ENCODE peak calls at places on chromosomes 5 and 9, in six cellular contexts. O is prostate gland, K is uterus, G is breast epithelium, J is H9, B is cardiac muscle cell. M is an unnamed sample. For H3K4me1, the result is how much of the 10 kb centered on the place peaks cover.

GRCh38 chr5:145180341-145180740 is 654.8 kb downstream of the PRELID2 start:
- DNase-seq in O (no peak), K (no peak), G (no peak), J (no peak), B (no peak), M (no peak)

GRCh38 chr5:81495286-81495685 is 101.4 kb upstream of the ACOT12 start:
- DNase-seq in O (no peak), K (no peak), G (no peak), J (no peak), B (no peak), M (no peak)

GRCh38 chr9:108913391-108913790 is 20.5 kb downstream of the ELP1 start:
- DNase-seq in O (no peak), K (no peak), G (no peak), J (no peak), B (no peak), M (no peak)

GRCh38 chr9:8907863-8908262 is 1108.3 kb upstream of the DMAC1 start:
- DNase-seq in O (no peak), K (no peak), G (no peak), J (no peak), B (no peak), M (no peak)

GRCh38 chr9:617441-618085 is 223.9 kb upstream of the DMRT1 start:
- DNase-seq in O (no peak), K (no peak), G (no peak), J (peak), B (peak), M (no peak)

GRCh38 chr5:83848928-83849327 is 128.3 kb upstream of the HAPLN1 start:
- DNase-seq in O (no peak), K (no peak), G (no peak), J (no peak), B (no peak), M (no peak)

GRCh38 chr9:134404376-134405358 is 78.4 kb downstream of the RXRA start:
- DNase-seq in O (no peak), K (no peak), G (no peak), J (no peak), B (no peak), M (no peak)

GRCh38 chr9:129889936-129890717 is 54.9 kb downstream of the USP20 start:
- DNase-seq in O (no peak), K (no peak), G (no peak), J (peak), B (no peak), M (peak)

GRCh38 chr9:73896061-73896460 is 601.1 kb upstream of the RORB start:
- DNase-seq in O (no peak), K (no peak), G (no peak), J (no peak), B (no peak), M (no peak)

GRCh38 chr9:124795881-124796415 is 19.0 kb downstream of the OLFML2A start:
- DNase-seq in O (no peak), K (no peak), G (no peak), J (no peak), B (no peak), M (no peak)

GRCh38 chr5:90940227-90940995 is 381.8 kb downstream of the ADGRV1 start:
- DNase-seq in O (no peak), K (no peak), G (peak), J (peak), B (peak), M (peak)

GRCh38 chr9:33817327-33818166 is 587 bp downstream of the UBE2R2 start:
- DNase-seq in O (peak), K (peak), G (peak), J (peak), B (peak), M (peak)

GRCh38 chr5:72252574-72253155 is 67.4 kb downstream of the MRPS27 start:
- DNase-seq in O (no peak), K (no peak), G (peak), J (no peak), B (no peak), M (no peak)

GRCh38 chr5:53333160-53333559 is 147.3 kb upstream of the FST start:
- DNase-seq in O (no peak), K (no peak), G (no peak), J (no peak), B (no peak), M (no peak)

GRCh38 chr9:101442248-101443136 is 6.9 kb upstream of the ALDOB start:
- DNase-seq in O (no peak), K (no peak), G (no peak), J (no peak), B (no peak), M (no peak)

GRCh38 chr5:127596501-127596900 is 52.4 kb upstream of the CTXN3 start:
- DNase-seq in O (no peak), K (no peak), G (no peak), J (no peak), B (no peak), M (no peak)

GRCh38 chr5:134038143-134038542 is 33.4 kb upstream of the VDAC1 start:
- DNase-seq in O (no peak), K (no peak), G (no peak), J (no peak), B (no peak), M (no peak)

GRCh38 chr5:20554001-20554400 is 566.0 kb upstream of the CDH18 start:
- DNase-seq in O (no peak), K (no peak), G (no peak), J (no peak), B (no peak), M (no peak)

GRCh38 chr5:135073771-135074345 is 39.8 kb upstream of the PITX1 start:
- DNase-seq in O (no peak), K (no peak), G (no peak), J (no peak), B (no peak), M (no peak)

GRCh38 chr5:42791151-42791550 is 20.5 kb downstream of the SELENOP start:
- DNase-seq in O (no peak), K (no peak), G (no peak), J (no peak), B (no peak), M (no peak)

GRCh38 chr9:71743217-71743705 is 25.1 kb downstream of the CEMIP2 start:
- DNase-seq in O (no peak), K (no peak), G (no peak), J (no peak), B (no peak), M (no peak)

GRCh38 chr5:31194892-31195291 is 1.4 kb downstream of the CDH6 start:
- DNase-seq in O (no peak), K (no peak), G (no peak), J (no peak), B (no peak), M (no peak)

GRCh38 chr9:111052831-111053230 is 14.6 kb upstream of the LPAR1 start:
- DNase-seq in O (no peak), K (no peak), G (no peak), J (no peak), B (no peak), M (no peak)

GRCh38 chr5:43313854-43314457 is 744 bp upstream of the HMGCS1 start:
- DNase-seq in O (peak), K (peak), G (peak), J (peak), B (peak), M (no peak)

GRCh38 chr5:126912607-126913006 is 117.8 kb downstream of the MARCHF3 start:
- DNase-seq in O (no peak), K (no peak), G (no peak), J (no peak), B (no peak), M (no peak)

GRCh38 chr9:114911167-114911821 is 19.1 kb downstream of the TNFSF8 start:
- DNase-seq in O (peak), K (no peak), G (no peak), J (no peak), B (peak), M (no peak)

GRCh38 chr9:114909657-114910056 is 20.7 kb downstream of the TNFSF8 start:
- DNase-seq in O (no peak), K (no peak), G (no peak), J (no peak), B (no peak), M (no peak)

GRCh38 chr9:114913217-114913616 is 17.2 kb downstream of the TNFSF8 start:
- DNase-seq in O (no peak), K (no peak), G (no peak), J (no peak), B (no peak), M (no peak)

GRCh38 chr9:114910541-114910940 is 19.9 kb downstream of the TNFSF8 start:
- DNase-seq in O (peak), K (no peak), G (no peak), J (no peak), B (no peak), M (no peak)

GRCh38 chr9:114914139-114914538 is 16.3 kb downstream of the TNFSF8 start:
- DNase-seq in O (no peak), K (no peak), G (no peak), J (no peak), B (peak), M (no peak)
- H3K4me1 ChIP-seq in O (under half), K (under half), G (under half), J (under half), B (under half), M (half or more)

GRCh38 chr9:120893917-120894316 is 16.9 kb upstream of the PHF19 start:
- DNase-seq in O (no peak), K (no peak), G (no peak), J (no peak), B (no peak), M (no peak)
- H3K4me1 ChIP-seq in O (under half), K (under half), G (under half), J (under half), B (under half), M (half or more)

GRCh38 chr5:140221697-140222223 is 46.8 kb downstream of the CYSTM1 start:
- DNase-seq in O (no peak), K (no peak), G (no peak), J (no peak), B (no peak), M (no peak)
- H3K4me1 ChIP-seq in O (under half), K (under half), G (under half), J (under half), B (half or more), M (under half)

GRCh38 chr9:116549786-116550660 is 137.1 kb upstream of the TRIM32 start:
- DNase-seq in O (no peak), K (no peak), G (no peak), J (no peak), B (no peak), M (no peak)
- H3K4me1 ChIP-seq in O (under half), K (under half), G (under half), J (under half), B (under half), M (under half)

DNA sequence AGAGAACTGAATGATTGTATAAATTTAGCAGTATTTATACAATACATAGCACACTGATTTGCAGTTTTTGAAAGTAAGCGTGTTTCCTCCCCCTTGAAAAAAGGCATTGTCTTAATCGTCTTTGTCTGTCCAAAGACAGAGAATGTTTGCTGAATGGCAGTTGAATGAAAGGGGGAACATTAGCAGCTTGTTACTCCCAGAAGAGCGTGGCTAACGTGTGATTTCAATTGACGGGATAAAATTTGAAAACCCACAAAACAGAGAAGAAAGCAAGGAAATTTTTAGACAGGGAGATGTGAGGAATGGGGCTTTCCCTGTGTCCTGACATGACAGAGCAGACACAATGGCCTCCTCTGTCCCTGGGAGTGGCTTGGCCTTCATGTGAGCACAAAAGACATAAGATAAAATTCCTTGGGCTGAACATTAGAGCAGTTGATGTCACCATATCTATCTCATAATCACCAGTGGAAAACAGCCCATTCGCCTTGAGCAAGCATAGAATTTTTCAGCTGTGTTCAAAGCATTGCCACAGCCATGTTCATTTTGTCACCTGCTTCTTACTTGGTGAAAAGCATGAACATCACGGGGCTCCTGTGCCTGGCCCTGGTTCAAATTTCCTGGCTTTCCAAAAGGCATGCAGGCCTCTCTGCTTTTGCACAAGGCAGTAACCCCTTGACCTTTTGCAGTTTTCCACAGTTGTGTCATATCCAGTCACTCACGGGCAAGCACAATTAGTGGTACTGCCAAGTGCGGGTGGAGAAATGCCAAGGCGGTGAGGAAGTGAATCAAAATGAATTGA is 126.9 kb downstream of the TLE1 start:
- DNase-seq in O (no peak), K (no peak), G (peak), J (no peak), B (no peak), M (no peak)
- H3K4me1 ChIP-seq in O (under half), K (under half), G (under half), J (under half), B (under half), M (under half)

GRCh38 chr9:92611621-92612275 is 58.2 kb downstream of the IPPK start:
- DNase-seq in O (no peak), K (no peak), G (no peak), J (no peak), B (no peak), M (no peak)
- H3K4me1 ChIP-seq in O (under half), K (under half), G (under half), J (under half), B (under half), M (under half)

DNA sequence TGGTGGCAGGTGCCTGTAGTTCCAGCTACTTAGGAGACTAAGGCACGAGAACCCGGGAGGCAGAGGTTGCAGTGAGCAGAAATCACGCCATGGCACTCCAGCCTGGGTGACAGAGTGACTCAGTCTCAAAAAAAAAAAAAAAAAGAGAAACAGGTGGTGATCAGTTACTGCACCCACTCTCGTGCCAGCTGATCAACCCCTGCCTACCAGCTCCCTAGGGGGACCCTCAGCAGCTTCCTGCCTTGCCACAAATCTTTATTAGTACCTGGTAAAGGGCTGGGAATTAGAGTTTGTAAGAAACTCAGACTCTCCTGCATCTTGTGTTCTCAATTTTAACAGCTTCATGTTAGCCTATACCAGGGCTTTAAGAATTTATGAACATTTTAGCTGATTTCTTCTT is 914.9 kb downstream of the EFNA5 start:
- DNase-seq in O (no peak), K (no peak), G (no peak), J (no peak), B (no peak), M (no peak)
- H3K4me1 ChIP-seq in O (under half), K (under half), G (under half), J (under half), B (under half), M (under half)

GRCh38 chr5:172791726-172792445 is 20.9 kb upstream of the DUSP1 start:
- DNase-seq in O (no peak), K (no peak), G (no peak), J (peak), B (no peak), M (no peak)
- H3K4me1 ChIP-seq in O (under half), K (under half), G (under half), J (under half), B (under half), M (under half)